ENCODE peak calls at places on chromosomes 16 and 17, in six cellular contexts. R is body of pancreas, F is cardiac muscle cell, N is Peyer's patch, Y is A549, C is NT2/D1. P is an unnamed sample.

GRCh38 chr16:70428178-70428998 is 10.5 kb downstream of the ST3GAL2 start:
- DNase-seq in C (peak; percentile 59), F (peak; percentile 95), R (peak; percentile 97), Y (peak; percentile 94), N (peak; percentile 90), P (peak; percentile 94)

GRCh38 chr17:16478693-16479092 is 13.3 kb downstream of the LRRC75A start:
- DNase-seq in Y (no peak), F (no peak), C (no peak), R (no peak), N (no peak), P (no peak)

GRCh38 chr17:1511756-1512321 is 4.6 kb downstream of the INPP5K start:
- DNase-seq in N (peak; percentile 62), R (no peak), Y (no peak), F (no peak), C (no peak), P (peak; percentile 55)

GRCh38 chr17:18194804-18195203 is 11.2 kb downstream of the ALKBH5 start:
- DNase-seq in R (no peak), Y (no peak), C (no peak), F (no peak), N (no peak), P (no peak)

GRCh38 chr16:84618428-84619102 is 687 bp upstream of the COTL1 start:
- DNase-seq in N (peak; percentile 49), C (peak; percentile 70), R (peak; percentile 44), F (no peak), Y (peak; percentile 90), P (peak; percentile 30)

GRCh38 chr16:30351586-30352419 is 3.3 kb downstream of the CD2BP2 start:
- DNase-seq in F (no peak), N (peak; percentile 50), Y (no peak), C (no peak), R (peak; percentile 96), P (peak; percentile 77)

GRCh38 chr17:48472485-48473281 is 42.7 kb upstream of the SKAP1 start:
- DNase-seq in N (no peak), C (no peak), R (no peak), Y (no peak), F (peak; percentile 52), P (no peak)

GRCh38 chr16:12942861-12943260 is 41.5 kb downstream of the SHISA9 start:
- DNase-seq in F (no peak), C (no peak), R (no peak), Y (no peak), N (no peak), P (no peak)

GRCh38 chr17:62963296-62963695 is 2.7 kb upstream of the TANC2 start:
- DNase-seq in F (no peak), R (no peak), Y (peak; percentile 75), C (no peak), N (no peak), P (no peak)

GRCh38 chr16:29306953-29307597 is 99.4 kb downstream of the NPIPB11 start:
- DNase-seq in C (no peak), F (no peak), Y (no peak), R (no peak), N (no peak), P (no peak)

GRCh38 chr17:81512984-81513668 is 527 bp upstream of the ACTG1 start:
- DNase-seq in F (peak; percentile 62), N (peak; percentile 78), Y (peak; percentile 76), C (peak; percentile 46), R (peak; percentile 74), P (peak; percentile 80)

GRCh38 chr17:82941021-82942001 is 101.5 kb upstream of the ZNF750 start:
- DNase-seq in C (no peak), F (no peak), R (peak; percentile 4), Y (no peak), N (peak; percentile 37), P (no peak)

GRCh38 chr16:58129097-58129936 is at the start of gene CFAP20:
- DNase-seq in Y (peak; percentile 91), R (peak; percentile 99), F (peak; percentile 100), N (peak; percentile 98), C (peak; percentile 99), P (peak; percentile 100)

GRCh38 chr16:55668337-55669281 is 12.8 kb downstream of the SLC6A2 start:
- DNase-seq in Y (no peak), C (no peak), N (no peak), F (no peak), R (no peak), P (no peak)

GRCh38 chr17:42512733-42513251 is 23.2 kb upstream of the NAGLU start:
- DNase-seq in Y (no peak), F (no peak), C (no peak), R (no peak), N (no peak), P (no peak)

GRCh38 chr17:34412965-34413441 is 50.0 kb upstream of the CCL1 start:
- DNase-seq in N (no peak), F (no peak), R (no peak), Y (no peak), C (no peak), P (no peak)

DNA sequence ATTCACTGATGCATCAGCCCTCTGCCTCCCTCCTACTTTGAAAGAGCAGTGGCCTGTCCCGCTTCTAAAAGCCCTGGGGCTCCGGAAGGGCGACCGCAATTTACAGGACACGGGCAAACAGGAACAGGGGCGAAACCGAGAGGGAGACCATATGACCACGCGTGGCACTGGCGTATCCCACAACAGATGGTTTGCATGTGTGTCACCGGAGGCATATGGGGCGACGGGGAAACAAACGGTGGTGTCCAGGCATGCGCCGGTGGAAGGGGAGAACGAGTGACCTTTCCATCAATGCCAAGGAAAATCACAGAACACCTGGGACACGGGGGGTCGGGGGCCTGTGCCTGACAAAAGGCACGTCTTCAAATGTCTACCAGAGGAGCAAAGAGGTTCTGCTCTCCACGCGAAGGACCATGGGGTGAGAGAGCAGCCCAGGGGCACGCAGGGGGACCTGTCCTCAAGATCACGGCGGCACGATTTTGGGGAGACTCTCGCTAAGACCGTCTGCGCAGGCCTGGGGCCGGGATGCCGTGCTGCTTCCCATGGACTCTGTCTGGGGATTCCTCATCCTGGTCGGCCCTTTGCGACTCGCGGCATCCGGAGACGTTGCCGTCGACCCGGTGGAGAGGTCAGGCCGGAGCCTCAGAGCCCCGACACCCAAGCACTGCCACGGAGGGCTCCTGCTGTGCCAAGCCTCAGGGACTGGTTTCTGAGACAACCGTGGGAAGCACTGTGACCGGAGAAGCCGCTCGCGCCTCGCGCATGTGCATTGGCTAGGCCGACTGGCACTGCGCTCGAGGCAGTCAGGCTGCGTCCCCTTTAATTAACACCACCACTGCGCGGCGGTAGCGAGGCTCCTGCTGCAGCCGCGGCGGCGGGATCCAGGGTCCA is 12.8 kb upstream of the KCNJ18 start:
- DNase-seq in Y (no peak), N (peak; percentile 44), R (peak; percentile 8), F (no peak), C (no peak), P (no peak)
- H3K9me3 ChIP-seq in Y (no peaks in the 10 kb centered on the region), N (no peaks in the 10 kb centered on the region), R (no peaks in the 10 kb centered on the region), F (no peaks in the 10 kb centered on the region), C (no peaks in the 10 kb centered on the region), P (no peaks in the 10 kb centered on the region)

GRCh38 chr16:31842864-31843263 is 30.7 kb upstream of the ZNF267 start:
- DNase-seq in F (no peak), N (no peak), R (no peak), C (peak; percentile 80), Y (no peak), P (no peak)
- H3K9me3 ChIP-seq in F (no peaks in the 10 kb centered on the region), N (no peaks in the 10 kb centered on the region), R (no peaks in the 10 kb centered on the region), C (peaks cover 86% of the 10 kb centered on the region), Y (peaks cover 8% of the 10 kb centered on the region), P (peaks cover 7% of the 10 kb centered on the region)

GRCh38 chr17:29038511-29039300 is 4.2 kb upstream of the PIPOX start:
- DNase-seq in C (no peak), N (no peak), R (no peak), F (no peak), Y (no peak), P (no peak)

GRCh38 chr17:29042026-29042678 is 789 bp upstream of the PIPOX start:
- DNase-seq in Y (no peak), R (no peak), C (no peak), N (no peak), F (no peak), P (no peak)

GRCh38 chr17:29041091-29041490 is 1.9 kb upstream of the PIPOX start:
- DNase-seq in Y (no peak), N (no peak), R (no peak), F (no peak), C (no peak), P (no peak)

GRCh38 chr17:29037739-29038465 is 5.0 kb upstream of the PIPOX start:
- DNase-seq in Y (no peak), R (no peak), C (no peak), F (no peak), N (no peak), P (no peak)

DNA sequence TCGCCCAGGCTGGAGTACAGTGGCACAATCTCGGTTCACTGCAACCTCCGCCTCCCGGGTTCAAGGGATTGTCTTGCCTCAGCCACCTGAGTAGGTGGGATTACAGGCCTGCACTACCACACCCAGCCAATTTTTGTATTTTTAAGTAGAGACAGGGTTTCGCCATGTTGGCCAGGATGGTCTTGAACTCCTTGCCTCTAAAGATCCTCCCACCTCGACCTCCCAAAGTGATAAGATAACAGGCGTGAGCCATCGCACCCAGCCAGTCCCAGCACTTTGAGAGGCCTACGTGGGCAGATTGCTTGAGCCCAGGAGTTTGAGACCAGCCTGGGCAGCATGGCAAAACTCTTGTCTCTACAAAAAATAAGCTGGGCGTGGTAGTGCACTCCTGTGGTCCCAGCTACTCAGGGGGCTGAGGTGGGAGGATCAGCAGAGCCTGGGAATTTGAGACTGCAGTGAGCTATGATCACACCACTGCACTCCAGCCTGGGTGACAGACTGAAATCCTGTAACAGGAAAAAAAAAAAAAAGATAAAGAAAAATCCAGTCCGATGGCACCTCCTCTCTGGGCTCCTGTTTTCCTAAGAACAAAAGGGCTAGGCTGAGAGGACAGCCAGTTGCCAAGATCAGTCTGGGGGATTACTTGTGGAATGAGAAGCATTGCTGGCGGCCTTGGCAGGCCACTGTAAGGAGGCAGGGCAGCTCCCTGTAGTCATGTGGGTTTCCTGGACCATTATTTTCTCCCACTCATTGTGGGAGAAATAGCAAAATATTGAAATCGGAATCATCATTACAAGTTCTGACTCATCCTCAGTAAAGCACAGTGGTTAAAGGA is 3.0 kb upstream of the PIPOX start:
- DNase-seq in N (no peak), Y (no peak), C (no peak), R (no peak), F (no peak), P (no peak)
- H3K9me3 ChIP-seq in N (no peaks in the 10 kb centered on the region), Y (peaks cover 13% of the 10 kb centered on the region), C (no peaks in the 10 kb centered on the region), R (no peaks in the 10 kb centered on the region), F (no peaks in the 10 kb centered on the region), P (no peaks in the 10 kb centered on the region)

GRCh38 chr16:88837806-88838205 is 18.9 kb downstream of the GALNS start:
- DNase-seq in F (no peak), C (no peak), Y (no peak), N (no peak), R (no peak), P (no peak)

GRCh38 chr16:88835818-88836217 is 20.9 kb downstream of the GALNS start:
- DNase-seq in R (no peak), F (no peak), C (no peak), N (no peak), Y (no peak), P (no peak)

GRCh38 chr16:88838566-88838965 is 18.2 kb downstream of the GALNS start:
- DNase-seq in Y (no peak), N (no peak), C (no peak), F (no peak), R (no peak), P (no peak)

GRCh38 chr16:88835383-88835782 is 21.4 kb downstream of the GALNS start:
- DNase-seq in Y (no peak), N (no peak), F (no peak), R (no peak), C (no peak), P (no peak)

DNA sequence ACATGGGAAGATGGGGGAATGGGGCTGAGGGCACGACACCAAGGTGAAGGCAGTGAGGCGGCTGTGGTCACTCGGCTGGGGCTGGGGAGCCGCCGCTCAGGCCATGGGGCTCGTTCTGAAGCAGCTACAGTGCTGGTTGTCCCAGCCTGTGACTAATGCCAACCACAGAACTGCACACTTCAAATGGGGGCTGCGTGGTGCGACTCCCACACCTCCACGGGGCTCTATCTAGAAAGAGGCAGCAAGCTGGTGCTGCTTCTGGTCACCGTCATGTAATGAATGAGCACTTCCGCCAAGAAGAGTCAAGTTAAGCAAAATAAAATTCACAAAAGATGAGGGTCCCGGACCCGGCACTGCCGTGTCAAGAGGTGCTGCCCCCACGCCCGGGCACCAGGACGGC is 20.0 kb downstream of the GALNS start:
- DNase-seq in Y (no peak), N (no peak), C (no peak), F (no peak), R (no peak), P (no peak)
- H3K9me3 ChIP-seq in Y (no peaks in the 10 kb centered on the region), N (no peaks in the 10 kb centered on the region), C (peaks cover 18% of the 10 kb centered on the region), F (no peaks in the 10 kb centered on the region), R (no peaks in the 10 kb centered on the region), P (no peaks in the 10 kb centered on the region)